ENCODE peak calls at places on chromosome 9, in four cellular contexts. C is NCI-H510A treated with DMSO at 0.1 percent for 48 hours, L is GM18507, O is globus pallidus. Q is an unnamed sample.

GRCh38 chr9:71760901-71761300 is 7.4 kb downstream of the CEMIP2 start:
- DNase-seq in O (peak), C (peak), L (no peak), Q (no peak)

GRCh38 chr9:70136632-70137031 is 93.0 kb downstream of the MAMDC2 start:
- DNase-seq in O (no peak), C (no peak), L (no peak), Q (no peak)

GRCh38 chr9:136858844-136859757 is 7.0 kb downstream of the MAMDC4 start:
- DNase-seq in L (no peak), C (no peak), O (peak), Q (peak)

GRCh38 chr9:109244179-109245132 is 76.4 kb downstream of the EPB41L4B start:
- DNase-seq in O (peak), L (peak), C (peak), Q (peak)

GRCh38 chr9:110125763-110126351 is 82.1 kb downstream of the C9orf152 start:
- DNase-seq in O (no peak), L (no peak), C (no peak), Q (no peak)

GRCh38 chr9:89869774-89870173 is 265.0 kb downstream of the GADD45G start:
- DNase-seq in L (no peak), O (no peak), C (no peak), Q (no peak)

GRCh38 chr9:2787065-2787464 is 56.8 kb downstream of the PUM3 start:
- DNase-seq in C (no peak), L (no peak), O (no peak), Q (no peak)

GRCh38 chr9:117258201-117258866 is 156.5 kb downstream of the ASTN2 start:
- DNase-seq in O (no peak), C (no peak), L (no peak), Q (no peak)

GRCh38 chr9:94563548-94563947 is 8.7 kb downstream of the PCAT7 start:
- DNase-seq in O (no peak), L (no peak), C (no peak), Q (no peak)

GRCh38 chr9:123465304-123465703 is 109.3 kb downstream of the CRB2 start:
- DNase-seq in L (no peak), C (no peak), O (no peak), Q (no peak)

GRCh38 chr9:114223564-114224246 is 68.4 kb downstream of the COL27A1 start:
- DNase-seq in L (no peak), O (no peak), C (no peak), Q (no peak)

GRCh38 chr9:127452481-127453092 is 1.3 kb downstream of the LRSAM1 start:
- DNase-seq in O (no peak), L (no peak), C (no peak), Q (peak)

GRCh38 chr9:134814598-134815215 is 65.9 kb upstream of the FCN2 start:
- DNase-seq in L (no peak), O (no peak), C (no peak), Q (no peak)